ENCODE peak calls at places on chromosomes 1 and 21, in four cellular contexts. One of them, this sample, is unnamed.

GRCh38 chr1:236663934-236664333 is 22.4 kb upstream of the ACTN2 start:
- DNase-seq in heart left ventricle: no peak
- DNase-seq in B cell: no peak
- DNase-seq in GM12865: no peak
- DNase-seq in this sample: no peak

GRCh38 chr1:118589486-118589885 is 398.7 kb downstream of the TBX15 start:
- DNase-seq in heart left ventricle: no peak
- DNase-seq in B cell: no peak
- DNase-seq in GM12865: no peak
- DNase-seq in this sample: no peak

GRCh38 chr1:47508900-47509488 is 71.2 kb downstream of the FOXD2 start:
- DNase-seq in heart left ventricle: no peak
- DNase-seq in B cell: no peak
- DNase-seq in GM12865: no peak
- DNase-seq in this sample: no peak

GRCh38 chr1:208162903-208163302 is 81.3 kb downstream of the PLXNA2 start:
- DNase-seq in heart left ventricle: peak
- DNase-seq in B cell: no peak
- DNase-seq in GM12865: no peak
- DNase-seq in this sample: no peak

GRCh38 chr1:194055545-194055944 is 869.1 kb upstream of the B3GALT2 start:
- DNase-seq in heart left ventricle: no peak
- DNase-seq in B cell: no peak
- DNase-seq in GM12865: no peak
- DNase-seq in this sample: no peak

GRCh38 chr1:62978056-62978455 is 194.1 kb downstream of the ATG4C start:
- DNase-seq in heart left ventricle: no peak
- DNase-seq in B cell: no peak
- DNase-seq in GM12865: no peak
- DNase-seq in this sample: no peak

GRCh38 chr1:11879311-11880180 is 20.8 kb upstream of the NPPB start:
- DNase-seq in heart left ventricle: no peak
- DNase-seq in B cell: no peak
- DNase-seq in GM12865: no peak
- DNase-seq in this sample: no peak

GRCh38 chr21:39675595-39675994 is 62.9 kb downstream of the B3GALT5 start:
- DNase-seq in heart left ventricle: no peak
- DNase-seq in B cell: no peak
- DNase-seq in GM12865: no peak
- DNase-seq in this sample: no peak

GRCh38 chr1:221887091-221887746 is 145.3 kb upstream of the DUSP10 start:
- DNase-seq in heart left ventricle: peak
- DNase-seq in B cell: no peak
- DNase-seq in GM12865: no peak
- DNase-seq in this sample: peak

GRCh38 chr1:112935474-112936289 is 20.3 kb downstream of the SLC16A1 start:
- DNase-seq in heart left ventricle: no peak
- DNase-seq in B cell: no peak
- DNase-seq in GM12865: no peak
- DNase-seq in this sample: no peak

GRCh38 chr1:226429868-226430715 is 22.2 kb upstream of the PARP1 start:
- DNase-seq in heart left ventricle: peak
- DNase-seq in B cell: no peak
- DNase-seq in GM12865: no peak
- DNase-seq in this sample: no peak

GRCh38 chr1:167627865-167628641 is 2.0 kb upstream of the RCSD1 start:
- DNase-seq in heart left ventricle: peak
- DNase-seq in B cell: peak
- DNase-seq in GM12865: peak
- DNase-seq in this sample: peak

GRCh38 chr1:24688621-24689195 is 45.6 kb downstream of the SRRM1 start:
- DNase-seq in heart left ventricle: peak
- DNase-seq in B cell: peak
- DNase-seq in GM12865: peak
- DNase-seq in this sample: peak

GRCh38 chr1:244665771-244666217 is 12.9 kb downstream of the DESI2 start:
- DNase-seq in heart left ventricle: no peak
- DNase-seq in B cell: peak
- DNase-seq in GM12865: no peak
- DNase-seq in this sample: no peak

GRCh38 chr1:175197536-175197935 is 5.0 kb upstream of the KIAA0040 start:
- DNase-seq in heart left ventricle: no peak
- DNase-seq in B cell: peak
- DNase-seq in GM12865: peak
- DNase-seq in this sample: no peak

GRCh38 chr1:27599605-27600499 is 4.1 kb downstream of the AHDC1 start:
- DNase-seq in heart left ventricle: no peak
- DNase-seq in B cell: no peak
- DNase-seq in GM12865: no peak
- DNase-seq in this sample: no peak

GRCh38 chr1:178283409-178283808 is 189.5 kb downstream of the RASAL2 start:
- DNase-seq in heart left ventricle: no peak
- DNase-seq in B cell: no peak
- DNase-seq in GM12865: no peak
- DNase-seq in this sample: peak

GRCh38 chr1:64917328-64917861 is 49.0 kb downstream of the JAK1 start:
- DNase-seq in heart left ventricle: peak
- DNase-seq in B cell: no peak
- DNase-seq in GM12865: no peak
- DNase-seq in this sample: peak

GRCh38 chr1:180451504-180451903 is 50.9 kb downstream of the ACBD6 start:
- DNase-seq in heart left ventricle: no peak
- DNase-seq in B cell: no peak
- DNase-seq in GM12865: peak
- DNase-seq in this sample: no peak

GRCh38 chr21:33754493-33754892 is 112.2 kb downstream of the ITSN1 start:
- DNase-seq in heart left ventricle: no peak
- DNase-seq in B cell: no peak
- DNase-seq in GM12865: no peak
- DNase-seq in this sample: no peak

GRCh38 chr1:167273027-167273800 is 52.5 kb downstream of the POU2F1 start:
- DNase-seq in heart left ventricle: no peak
- DNase-seq in B cell: no peak
- DNase-seq in GM12865: no peak
- DNase-seq in this sample: no peak

GRCh38 chr1:229230893-229231753 is 39.8 kb upstream of the RAB4A start:
- DNase-seq in heart left ventricle: no peak
- DNase-seq in B cell: no peak
- DNase-seq in GM12865: no peak
- DNase-seq in this sample: no peak

GRCh38 chr1:183702813-183703198 is 49.7 kb upstream of the APOBEC4 start:
- DNase-seq in heart left ventricle: no peak
- DNase-seq in B cell: no peak
- DNase-seq in GM12865: no peak
- DNase-seq in this sample: no peak

GRCh38 chr1:159071970-159072582 is 4.5 kb downstream of the AIM2 start:
- DNase-seq in heart left ventricle: no peak
- DNase-seq in B cell: no peak
- DNase-seq in GM12865: peak
- DNase-seq in this sample: no peak

GRCh38 chr1:36486436-36487335 is 4.0 kb upstream of the CSF3R start:
- DNase-seq in heart left ventricle: peak
- DNase-seq in B cell: peak
- DNase-seq in GM12865: peak
- DNase-seq in this sample: peak

GRCh38 chr21:14753069-14753465 is 207.0 kb upstream of the SAMSN1 start:
- DNase-seq in heart left ventricle: no peak
- DNase-seq in B cell: no peak
- DNase-seq in GM12865: no peak
- DNase-seq in this sample: no peak

GRCh38 chr1:157960773-157961172 is 32.7 kb upstream of the KIRREL1 start:
- DNase-seq in heart left ventricle: no peak
- DNase-seq in B cell: no peak
- DNase-seq in GM12865: no peak
- DNase-seq in this sample: no peak

GRCh38 chr1:203327684-203328457 is 22.6 kb downstream of the BTG2 start:
- DNase-seq in heart left ventricle: peak
- DNase-seq in B cell: no peak
- DNase-seq in GM12865: no peak
- DNase-seq in this sample: peak

GRCh38 chr1:220278991-220279390 is 6.7 kb upstream of the RAB3GAP2 start:
- DNase-seq in heart left ventricle: no peak
- DNase-seq in B cell: no peak
- DNase-seq in GM12865: no peak
- DNase-seq in this sample: no peak

GRCh38 chr1:223486366-223486765 is 93.2 kb downstream of the CCDC185 start:
- DNase-seq in heart left ventricle: no peak
- DNase-seq in B cell: no peak
- DNase-seq in GM12865: no peak
- DNase-seq in this sample: no peak
- TF ChIP-seq CTCF in heart left ventricle: no peak
- TF ChIP-seq CTCF in B cell: no peak
- TF ChIP-seq CTCF in GM12865: no peak
- TF ChIP-seq CTCF in this sample: no peak

GRCh38 chr1:26307363-26307781 is 936 bp upstream of the UBXN11 start:
- DNase-seq in heart left ventricle: no peak
- DNase-seq in B cell: no peak
- DNase-seq in GM12865: no peak
- DNase-seq in this sample: no peak

GRCh38 chr1:26305667-26306289 is 658 bp downstream of the UBXN11 start:
- DNase-seq in heart left ventricle: no peak
- DNase-seq in B cell: no peak
- DNase-seq in GM12865: no peak
- DNase-seq in this sample: no peak

GRCh38 chr1:26300586-26301275 is 5.7 kb downstream of the UBXN11 start:
- DNase-seq in heart left ventricle: no peak
- DNase-seq in B cell: no peak
- DNase-seq in GM12865: no peak
- DNase-seq in this sample: no peak

GRCh38 chr1:26302733-26303405 is 3.6 kb downstream of the UBXN11 start:
- DNase-seq in heart left ventricle: peak
- DNase-seq in B cell: no peak
- DNase-seq in GM12865: no peak
- DNase-seq in this sample: no peak

GRCh38 chr1:26306290-26307221 is at the start of gene UBXN11:
- DNase-seq in heart left ventricle: peak
- DNase-seq in B cell: peak
- DNase-seq in GM12865: peak
- DNase-seq in this sample: peak
- TF ChIP-seq CTCF in heart left ventricle: no peak
- TF ChIP-seq CTCF in B cell: no peak
- TF ChIP-seq CTCF in GM12865: no peak
- TF ChIP-seq CTCF in this sample: no peak

DNA sequence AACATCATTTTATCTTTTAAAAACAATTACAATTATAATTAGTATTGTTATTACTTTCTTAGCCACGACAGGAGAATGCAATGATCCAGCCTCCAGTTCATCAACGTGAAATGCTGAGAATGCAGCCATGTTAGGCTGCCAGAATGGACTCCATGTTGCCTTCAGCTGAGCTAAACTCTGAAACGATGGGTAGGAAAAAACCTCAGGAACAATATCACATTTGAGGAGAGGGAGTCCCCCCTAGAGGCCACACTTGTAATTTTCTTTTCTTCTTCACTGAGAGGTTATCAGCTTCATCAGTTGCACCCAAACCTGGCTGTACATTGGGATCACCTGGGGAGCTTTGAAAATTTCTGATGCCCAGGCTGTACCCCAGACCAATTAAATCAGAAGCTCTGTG is 34.6 kb upstream of the DNAH14 start:
- DNase-seq in heart left ventricle: no peak
- DNase-seq in B cell: no peak
- DNase-seq in GM12865: peak
- DNase-seq in this sample: no peak
- TF ChIP-seq CTCF in heart left ventricle: no peak
- TF ChIP-seq CTCF in B cell: no peak
- TF ChIP-seq CTCF in GM12865: peak
- TF ChIP-seq CTCF in this sample: no peak

GRCh38 chr1:160808289-160808688 is 12.3 kb downstream of the LY9 start:
- DNase-seq in heart left ventricle: no peak
- DNase-seq in B cell: no peak
- DNase-seq in GM12865: no peak
- DNase-seq in this sample: no peak

GRCh38 chr1:160806784-160807183 is 10.8 kb downstream of the LY9 start:
- DNase-seq in heart left ventricle: no peak
- DNase-seq in B cell: no peak
- DNase-seq in GM12865: no peak
- DNase-seq in this sample: no peak

GRCh38 chr1:160806109-160806665 is 10.2 kb downstream of the LY9 start:
- DNase-seq in heart left ventricle: no peak
- DNase-seq in B cell: no peak
- DNase-seq in GM12865: no peak
- DNase-seq in this sample: no peak

GRCh38 chr1:160807242-160807641 is 11.3 kb downstream of the LY9 start:
- DNase-seq in heart left ventricle: no peak
- DNase-seq in B cell: no peak
- DNase-seq in GM12865: no peak
- DNase-seq in this sample: no peak

GRCh38 chr1:160807738-160808137 is 11.8 kb downstream of the LY9 start:
- DNase-seq in heart left ventricle: no peak
- DNase-seq in B cell: no peak
- DNase-seq in GM12865: no peak
- DNase-seq in this sample: no peak
- TF ChIP-seq CTCF in heart left ventricle: no peak
- TF ChIP-seq CTCF in B cell: no peak
- TF ChIP-seq CTCF in GM12865: peak
- TF ChIP-seq CTCF in this sample: no peak

GRCh38 chr1:20233394-20233793 is 47.1 kb upstream of the PLA2G2C start:
- DNase-seq in heart left ventricle: no peak
- DNase-seq in B cell: no peak
- DNase-seq in GM12865: peak
- DNase-seq in this sample: no peak
- TF ChIP-seq CTCF in heart left ventricle: peak
- TF ChIP-seq CTCF in B cell: peak
- TF ChIP-seq CTCF in GM12865: peak
- TF ChIP-seq CTCF in this sample: peak

DNA sequence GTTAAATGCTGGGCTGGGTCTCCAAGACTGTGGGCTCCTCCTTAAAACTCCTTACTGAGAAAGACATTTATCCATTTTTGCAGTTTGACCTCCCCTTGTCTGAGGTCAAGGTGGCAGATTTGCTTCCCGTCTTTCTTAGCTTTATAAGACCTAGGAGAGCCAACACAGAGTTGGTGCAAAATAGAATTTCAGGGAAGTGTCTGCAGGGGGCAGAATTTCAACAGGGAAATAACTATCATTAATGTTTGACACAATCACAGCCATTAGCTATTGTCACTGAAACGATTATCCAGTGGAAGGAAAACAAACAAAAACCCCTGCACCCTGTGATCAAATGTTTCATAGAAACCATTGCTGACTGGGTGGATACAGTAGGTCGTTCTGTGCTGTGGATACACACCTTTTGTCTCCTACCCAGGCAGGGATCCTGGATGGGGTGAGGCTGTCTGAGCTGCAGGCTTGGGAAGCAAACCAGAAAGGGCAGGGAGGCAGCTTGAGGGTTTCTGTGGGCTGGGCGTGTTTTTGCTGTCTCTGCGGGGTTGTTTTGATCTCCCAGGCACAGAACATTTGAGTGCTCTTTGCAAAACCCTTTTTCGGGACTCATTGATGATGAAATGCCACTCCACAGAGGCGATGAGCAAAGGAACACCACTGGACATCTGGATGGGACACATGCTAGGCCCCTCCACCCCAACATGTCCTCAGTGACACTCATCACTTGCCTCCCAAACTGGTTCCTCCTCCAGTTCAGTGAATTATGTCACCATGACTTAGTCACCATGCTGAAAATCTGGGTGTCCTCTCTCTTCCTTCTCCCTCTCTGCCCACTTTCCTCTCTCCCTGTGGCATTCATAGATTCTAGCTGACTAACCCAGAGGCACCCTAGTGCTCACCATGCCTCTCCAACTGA is 94.2 kb upstream of the SERBP1 start:
- DNase-seq in heart left ventricle: no peak
- DNase-seq in B cell: no peak
- DNase-seq in GM12865: no peak
- DNase-seq in this sample: no peak
- TF ChIP-seq CTCF in heart left ventricle: no peak
- TF ChIP-seq CTCF in B cell: no peak
- TF ChIP-seq CTCF in GM12865: no peak
- TF ChIP-seq CTCF in this sample: no peak